ENCODE peak calls at places on chromosomes 11 and 22, in five cellular contexts. F is mesendoderm, I is H9, N is neuronal stem cell, P is H1. L is an unnamed sample.

GRCh38 chr11:17633987-17634775 is 85.2 kb upstream of the MYOD1 start:
- DNase-seq in F (no peak), I (no peak), N (no peak), P (no peak), L (no peak)

GRCh38 chr22:21074092-21074715 is 28.5 kb downstream of the LRRC74B start:
- DNase-seq in F (no peak), I (no peak), N (no peak), P (no peak), L (peak)

GRCh38 chr22:36907464-36907863 is 6.0 kb upstream of the CSF2RB start:
- DNase-seq in F (no peak), I (no peak), N (no peak), P (no peak), L (no peak)

GRCh38 chr11:106216281-106216680 is 138.8 kb downstream of the AASDHPPT start:
- DNase-seq in F (no peak), I (no peak), N (no peak), P (no peak), L (no peak)

GRCh38 chr11:126720539-126721235 is 279.9 kb downstream of the KIRREL3 start:
- DNase-seq in F (no peak), I (no peak), N (no peak), P (no peak), L (no peak)

GRCh38 chr11:65479184-65480145 is 19.4 kb upstream of the MALAT1 start:
- DNase-seq in F (peak), I (peak), N (no peak), P (peak), L (peak)

GRCh38 chr11:14022821-14023220 is 60.3 kb downstream of the SPON1 start:
- DNase-seq in F (peak), I (no peak), N (no peak), P (no peak), L (no peak)

GRCh38 chr22:47048123-47049077 is 285.9 kb downstream of the TBC1D22A start:
- DNase-seq in F (no peak), I (no peak), N (no peak), P (no peak), L (no peak)

GRCh38 chr11:120633630-120634374 is 122.3 kb downstream of the GRIK4 start:
- DNase-seq in F (peak), I (no peak), N (no peak), P (no peak), L (no peak)

GRCh38 chr11:8871283-8871775 is 39.7 kb upstream of the AKIP1 start:
- DNase-seq in F (peak), I (no peak), N (peak), P (peak), L (peak)

GRCh38 chr22:33582822-33583400 is 337.4 kb downstream of the LARGE1 start:
- DNase-seq in F (no peak), I (no peak), N (no peak), P (no peak), L (no peak)

GRCh38 chr11:23012930-23013329 is 152.7 kb upstream of the CCDC179 start:
- DNase-seq in F (no peak), I (no peak), N (no peak), P (no peak), L (no peak)

GRCh38 chr11:57781529-57781943 is 19.9 kb downstream of the CTNND1 start:
- DNase-seq in F (peak), I (peak), N (no peak), P (peak), L (peak)

GRCh38 chr22:29408925-29409324 is 20.6 kb upstream of the AP1B1 start:
- DNase-seq in F (no peak), I (no peak), N (no peak), P (no peak), L (no peak)

GRCh38 chr22:21642584-21643448 is 714 bp downstream of the SDF2L1 start:
- DNase-seq in F (peak), I (peak), N (no peak), P (peak), L (peak)

GRCh38 chr11:34633990-34634725 is 13.3 kb downstream of the EHF start:
- DNase-seq in F (no peak), I (no peak), N (no peak), P (no peak), L (peak)

GRCh38 chr11:128689586-128689945 is 4.3 kb upstream of the FLI1 start:
- DNase-seq in F (no peak), I (no peak), N (no peak), P (peak), L (no peak)

GRCh38 chr22:27795053-27795452 is 6.5 kb downstream of the MN1 start:
- DNase-seq in F (no peak), I (peak), N (no peak), P (no peak), L (no peak)

GRCh38 chr11:128903248-128904041 is 12.3 kb downstream of the KCNJ5 start:
- DNase-seq in F (peak), I (peak), N (no peak), P (peak), L (peak)

GRCh38 chr22:46661221-46661851 is 41.1 kb downstream of the GRAMD4 start:
- DNase-seq in F (no peak), I (no peak), N (no peak), P (no peak), L (peak)

GRCh38 chr22:17734197-17734596 is 40.1 kb downstream of the BID start:
- DNase-seq in F (no peak), I (no peak), N (no peak), P (no peak), L (peak)

GRCh38 chr22:42462016-42462415 is 29.8 kb upstream of the NFAM1 start:
- DNase-seq in F (peak), I (no peak), N (no peak), P (no peak), L (no peak)

GRCh38 chr11:75264356-75264755 is 23.8 kb downstream of the TPBGL start:
- DNase-seq in F (no peak), I (no peak), N (no peak), P (no peak), L (no peak)

GRCh38 chr11:111362887-111363411 is 16.1 kb downstream of the POU2AF1 start:
- DNase-seq in F (no peak), I (no peak), N (no peak), P (no peak), L (no peak)

GRCh38 chr22:46069518-46070214 is 80.7 kb upstream of the PPARA start:
- DNase-seq in F (no peak), I (peak), N (no peak), P (no peak), L (peak)

GRCh38 chr22:27780161-27780575 is 21.4 kb downstream of the MN1 start:
- DNase-seq in F (peak), I (peak), N (no peak), P (no peak), L (no peak)

GRCh38 chr11:100827934-100828661 is 141.0 kb downstream of the ARHGAP42 start:
- DNase-seq in F (peak), I (peak), N (no peak), P (no peak), L (peak)

GRCh38 chr11:125082611-125083311 is 19.7 kb downstream of the SLC37A2 start:
- DNase-seq in F (no peak), I (no peak), N (no peak), P (no peak), L (peak)

GRCh38 chr22:46064236-46064965 is 85.9 kb upstream of the PPARA start:
- DNase-seq in F (no peak), I (peak), N (no peak), P (no peak), L (no peak)

GRCh38 chr11:100719809-100720221 is 32.7 kb downstream of the ARHGAP42 start:
- DNase-seq in F (peak), I (peak), N (no peak), P (no peak), L (peak)

GRCh38 chr22:37639771-37640590 is 512 bp downstream of the SH3BP1 start:
- DNase-seq in F (peak), I (peak), N (no peak), P (no peak), L (no peak)

GRCh38 chr22:43273902-43274484 is 69.2 kb downstream of the SCUBE1 start:
- DNase-seq in F (peak), I (peak), N (peak), P (peak), L (peak)

GRCh38 chr11:63804259-63804658 is 9.0 kb upstream of the SPINDOC start:
- DNase-seq in F (no peak), I (no peak), N (no peak), P (no peak), L (no peak)

GRCh38 chr22:46815132-46815531 is 52.7 kb downstream of the TBC1D22A start:
- DNase-seq in F (no peak), I (no peak), N (no peak), P (peak), L (no peak)

GRCh38 chr22:27867114-27867957 is 51.7 kb downstream of the PITPNB start:
- DNase-seq in F (peak), I (no peak), N (no peak), P (no peak), L (no peak)

GRCh38 chr22:39459681-39460080 is 2.9 kb downstream of the MGAT3 start:
- DNase-seq in F (no peak), I (no peak), N (no peak), P (no peak), L (no peak)

GRCh38 chr22:39456262-39457046 is at the start of gene MGAT3:
- DNase-seq in F (no peak), I (no peak), N (no peak), P (no peak), L (no peak)

GRCh38 chr22:39458443-39459083 is 1.8 kb downstream of the MGAT3 start:
- DNase-seq in F (no peak), I (no peak), N (no peak), P (no peak), L (no peak)

GRCh38 chr22:39457546-39458442 is 982 bp downstream of the MGAT3 start:
- DNase-seq in F (no peak), I (no peak), N (no peak), P (no peak), L (no peak)

GRCh38 chr22:39457047-39457545 is 284 bp downstream of the MGAT3 start:
- DNase-seq in F (no peak), I (no peak), N (no peak), P (no peak), L (no peak)
- H4K8ac ChIP-seq in F (no peak), I (no peak), N (no peak), P (peak), L (no peak)

GRCh38 chr11:10898763-10899541 is 41.1 kb upstream of the ZBED5 start:
- DNase-seq in F (no peak), I (no peak), N (no peak), P (no peak), L (no peak)
- H3K4ac ChIP-seq in F (no peak), I (no peak), N (no peak), P (no peak), L (peak)

DNA sequence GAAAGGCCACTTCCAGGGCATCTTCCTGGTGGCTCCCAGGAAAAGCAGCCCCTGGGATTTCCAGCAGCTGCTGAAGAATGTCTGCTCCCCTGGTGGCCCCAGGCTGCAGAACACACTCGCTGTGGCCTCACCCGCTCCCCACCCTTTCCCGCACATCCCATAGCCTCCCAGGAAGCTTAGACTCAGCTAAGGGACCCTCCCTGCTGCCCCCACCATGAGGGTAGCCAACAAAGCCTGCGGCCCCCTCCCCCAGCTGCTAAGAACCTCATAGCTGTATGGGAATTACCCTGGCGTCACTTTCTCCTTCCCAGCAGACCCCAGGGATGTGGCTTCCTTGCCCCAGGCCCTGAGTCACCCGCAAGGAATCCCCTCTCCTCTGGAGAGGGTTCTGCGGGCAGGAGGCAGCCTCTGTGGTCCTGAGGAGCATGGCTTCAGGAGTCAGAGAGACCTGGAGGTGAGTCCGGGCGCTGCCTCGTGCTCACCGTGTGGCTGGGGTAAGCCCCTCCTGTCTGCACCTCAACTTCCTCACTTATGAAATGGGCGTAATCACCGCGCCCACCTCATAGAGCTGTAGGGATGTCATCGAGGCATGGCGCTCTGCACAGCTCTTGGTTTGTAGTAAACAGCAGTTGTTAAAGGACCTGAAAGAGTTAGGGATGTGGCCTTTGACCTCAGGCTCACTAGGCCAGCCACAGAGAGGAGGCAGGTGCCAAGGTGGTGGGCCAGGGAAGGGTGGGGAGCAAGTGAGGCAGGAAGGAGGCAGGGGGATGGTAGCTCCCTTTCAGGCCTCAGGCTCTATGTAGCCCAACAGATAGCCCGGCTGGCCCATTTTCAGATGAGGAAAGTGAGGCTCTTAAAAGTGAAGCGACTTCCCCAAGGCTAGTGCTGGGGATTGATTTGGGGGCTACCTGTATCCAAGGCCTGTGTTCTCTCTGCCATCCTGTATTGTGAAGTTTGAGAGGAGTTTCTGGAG is 71.2 kb downstream of the LRRC32 start:
- DNase-seq in F (peak), I (peak), N (no peak), P (peak), L (peak)
- H4K8ac ChIP-seq in F (no peak), I (no peak), N (no peak), P (peak), L (no peak)

GRCh38 chr22:48250286-48250895 is 1487.9 kb downstream of the TBC1D22A start:
- DNase-seq in F (no peak), I (no peak), N (no peak), P (no peak), L (no peak)
- H3K4ac ChIP-seq in F (no peak), I (no peak), N (peak), P (no peak), L (no peak)

L was measured in IMR-90.